ENCODE peak calls at places on chromosomes 12 and 14, in four cellular contexts. One of them, this sample, is unnamed.

GRCh38 chr14:54291491-54292191 is 105.2 kb upstream of the CDKN3 start:
- DNase-seq in ELF-1: peak; percentile 89
- DNase-seq in NCI-H524: no peak
- DNase-seq in cardiac muscle cell: peak; percentile 67
- DNase-seq in this sample: peak; percentile 54

GRCh38 chr14:51444381-51445000 is 204.4 kb downstream of the TMX1 start:
- DNase-seq in ELF-1: no peak
- DNase-seq in NCI-H524: no peak
- DNase-seq in cardiac muscle cell: no peak
- DNase-seq in this sample: peak; percentile 80

GRCh38 chr12:54363610-54364009 is 676 bp downstream of the GPR84 start:
- DNase-seq in NCI-H524: no peak
- DNase-seq in cardiac muscle cell: no peak
- DNase-seq in ELF-1: no peak
- DNase-seq in this sample: no peak

GRCh38 chr14:23375527-23376251 is 1.2 kb upstream of the CMTM5 start:
- DNase-seq in ELF-1: no peak
- DNase-seq in NCI-H524: no peak
- DNase-seq in cardiac muscle cell: no peak
- DNase-seq in this sample: no peak

GRCh38 chr14:56423591-56423991 is 156.0 kb upstream of the TMEM260 start:
- DNase-seq in NCI-H524: no peak
- DNase-seq in cardiac muscle cell: peak; percentile 75
- DNase-seq in ELF-1: no peak
- DNase-seq in this sample: peak; percentile 41

GRCh38 chr12:27486986-27487385 is 37.0 kb upstream of the PPFIBP1 start:
- DNase-seq in ELF-1: no peak
- DNase-seq in cardiac muscle cell: no peak
- DNase-seq in NCI-H524: no peak
- DNase-seq in this sample: no peak

GRCh38 chr12:15693233-15693911 is 95.8 kb downstream of the EPS8 start:
- DNase-seq in NCI-H524: no peak
- DNase-seq in cardiac muscle cell: no peak
- DNase-seq in ELF-1: no peak
- DNase-seq in this sample: peak; percentile 32

GRCh38 chr12:52870361-52871290 is 21.8 kb upstream of the KRT78 start:
- DNase-seq in NCI-H524: peak; percentile 34
- DNase-seq in cardiac muscle cell: peak; percentile 56
- DNase-seq in ELF-1: peak; percentile 86
- DNase-seq in this sample: no peak

GRCh38 chr12:93943766-93944165 is 204.6 kb upstream of the PLXNC1 start:
- DNase-seq in cardiac muscle cell: peak; percentile 34
- DNase-seq in NCI-H524: no peak
- DNase-seq in ELF-1: no peak
- DNase-seq in this sample: peak; percentile 15

GRCh38 chr14:36604757-36605505 is 22.5 kb upstream of the NKX2-8 start:
- DNase-seq in ELF-1: peak; percentile 69
- DNase-seq in cardiac muscle cell: peak; percentile 75
- DNase-seq in NCI-H524: peak; percentile 97
- DNase-seq in this sample: peak; percentile 36

GRCh38 chr12:118982308-118982707 is 967 bp downstream of the SRRM4 start:
- DNase-seq in NCI-H524: no peak
- DNase-seq in cardiac muscle cell: no peak
- DNase-seq in ELF-1: no peak
- DNase-seq in this sample: no peak

GRCh38 chr12:29673346-29673745 is 110.4 kb downstream of the TMTC1 start:
- DNase-seq in NCI-H524: no peak
- DNase-seq in cardiac muscle cell: peak; percentile 38
- DNase-seq in ELF-1: no peak
- DNase-seq in this sample: peak; percentile 16

GRCh38 chr14:85319101-85319500 is 210.8 kb upstream of the FLRT2 start:
- DNase-seq in ELF-1: no peak
- DNase-seq in NCI-H524: no peak
- DNase-seq in cardiac muscle cell: no peak
- DNase-seq in this sample: no peak

GRCh38 chr14:85124896-85125295 is 405.0 kb upstream of the FLRT2 start:
- DNase-seq in cardiac muscle cell: peak; percentile 11
- DNase-seq in NCI-H524: no peak
- DNase-seq in ELF-1: no peak
- DNase-seq in this sample: peak; percentile 14

This sample was measured in astrocyte.